ENCODE peak calls at places on chromosomes 3 and 15, in five cellular contexts. W is GM23248, J is sciatic nerve, Q is colonic mucosa, V is Panc1. C is an unnamed sample.

GRCh38 chr3:107441617-107442016 is 64.4 kb downstream of the CCDC54 start:
- DNase-seq in W (peak), J (no peak), Q (no peak), V (no peak), C (no peak)

GRCh38 chr3:23442598-23443383 is 239.7 kb downstream of the UBE2E2 start:
- DNase-seq in W (peak), J (no peak), Q (no peak), V (no peak), C (no peak)

GRCh38 chr3:169629895-169630294 is 33.6 kb downstream of the MECOM start:
- DNase-seq in W (no peak), J (no peak), Q (no peak), V (no peak), C (no peak)

GRCh38 chr3:146469206-146470017 is at the start of gene PLSCR2:
- DNase-seq in W (peak), J (peak), Q (peak), V (no peak), C (peak)

GRCh38 chr3:111737056-111737711 is 121.9 kb upstream of the PHLDB2 start:
- DNase-seq in W (no peak), J (peak), Q (no peak), V (no peak), C (no peak)

GRCh38 chr3:82044918-82045715 is 283.7 kb upstream of the GBE1 start:
- DNase-seq in W (no peak), J (no peak), Q (no peak), V (no peak), C (no peak)

GRCh38 chr3:119470851-119471250 is 2.1 kb downstream of the POGLUT1 start:
- DNase-seq in W (no peak), J (no peak), Q (peak), V (no peak), C (no peak)

GRCh38 chr15:49669288-49669687 is 48.4 kb downstream of the DTWD1 start:
- DNase-seq in W (no peak), J (no peak), Q (no peak), V (no peak), C (no peak)

GRCh38 chr15:40100133-40100946 is 8.3 kb downstream of the BMF start:
- DNase-seq in W (no peak), J (peak), Q (no peak), V (no peak), C (no peak)

GRCh38 chr3:70090322-70090913 is 90.9 kb downstream of the SAMMSON start:
- DNase-seq in W (peak), J (no peak), Q (no peak), V (no peak), C (no peak)

GRCh38 chr3:119184808-119185690 is 11.7 kb downstream of the UPK1B start:
- DNase-seq in W (peak), J (no peak), Q (no peak), V (peak), C (peak)

GRCh38 chr3:167866321-167866720 is 130.8 kb downstream of the SERPINI1 start:
- DNase-seq in W (peak), J (no peak), Q (no peak), V (no peak), C (no peak)

GRCh38 chr3:89262561-89262960 is 155.1 kb downstream of the EPHA3 start:
- DNase-seq in W (no peak), J (peak), Q (no peak), V (no peak), C (no peak)

GRCh38 chr15:91308209-91308608 is 208.2 kb downstream of the SV2B start:
- DNase-seq in W (no peak), J (no peak), Q (no peak), V (no peak), C (no peak)

GRCh38 chr15:73899197-73900128 is 26.1 kb downstream of the TBC1D21 start:
- DNase-seq in W (peak), J (peak), Q (no peak), V (no peak), C (no peak)

GRCh38 chr3:35778201-35778600 is 138.9 kb downstream of the ARPP21 start:
- DNase-seq in W (no peak), J (no peak), Q (no peak), V (no peak), C (no peak)

GRCh38 chr3:40043444-40043755 is 234.0 kb downstream of the MYRIP start:
- DNase-seq in W (peak), J (peak), Q (no peak), V (no peak), C (no peak)

GRCh38 chr15:85763157-85763556 is 31.6 kb downstream of the KLHL25 start:
- DNase-seq in W (no peak), J (no peak), Q (no peak), V (no peak), C (no peak)

GRCh38 chr3:44576661-44577060 is 8.1 kb upstream of the ZNF660 start:
- DNase-seq in W (no peak), J (no peak), Q (no peak), V (no peak), C (no peak)

GRCh38 chr3:117059054-117059989 is 349.7 kb downstream of the TUSC7 start:
- DNase-seq in W (peak), J (no peak), Q (no peak), V (no peak), C (no peak)

GRCh38 chr3:180066598-180066997 is 29.9 kb upstream of the PEX5L start:
- DNase-seq in W (no peak), J (no peak), Q (no peak), V (no peak), C (no peak)

GRCh38 chr3:14788644-14789043 is 30.1 kb upstream of the FGD5 start:
- DNase-seq in W (no peak), J (no peak), Q (no peak), V (no peak), C (no peak)

GRCh38 chr3:143529018-143529478 is 319.2 kb downstream of the SLC9A9 start:
- DNase-seq in W (peak), J (peak), Q (no peak), V (no peak), C (no peak)

GRCh38 chr15:75234191-75234810 is 23.8 kb upstream of the GOLGA6C start:
- DNase-seq in W (no peak), J (no peak), Q (no peak), V (no peak), C (no peak)

GRCh38 chr15:57367556-57367955 is 8.7 kb upstream of the CGNL1 start:
- DNase-seq in W (no peak), J (no peak), Q (no peak), V (no peak), C (no peak)

GRCh38 chr3:129277829-129278271 is 820 bp upstream of the HMCES start:
- DNase-seq in W (peak), J (no peak), Q (peak), V (no peak), C (no peak)

GRCh38 chr3:179541596-179541995 is 21.1 kb upstream of the ACTL6A start:
- DNase-seq in W (no peak), J (no peak), Q (no peak), V (no peak), C (no peak)

GRCh38 chr3:30659270-30660127 is 53.1 kb downstream of the TGFBR2 start:
- DNase-seq in W (peak), J (no peak), Q (no peak), V (peak), C (peak)

GRCh38 chr15:73922186-73923151 is 3.8 kb upstream of the LOXL1 start:
- DNase-seq in W (peak), J (no peak), Q (no peak), V (no peak), C (no peak)

GRCh38 chr3:16801223-16801622 is 83.5 kb upstream of the PLCL2 start:
- DNase-seq in W (no peak), J (no peak), Q (no peak), V (no peak), C (no peak)

GRCh38 chr15:98698792-98699191 is 50.5 kb downstream of the IGF1R start:
- DNase-seq in W (no peak), J (no peak), Q (no peak), V (no peak), C (no peak)

GRCh38 chr3:116777181-116777840 is 67.7 kb downstream of the TUSC7 start:
- DNase-seq in W (peak), J (no peak), Q (no peak), V (no peak), C (no peak)

GRCh38 chr15:63166219-63166618 is 8.9 kb upstream of the RPS27L start:
- DNase-seq in W (peak), J (no peak), Q (no peak), V (no peak), C (no peak)

GRCh38 chr3:173538410-173538809 is 140.9 kb downstream of the NLGN1 start:
- DNase-seq in W (no peak), J (no peak), Q (no peak), V (no peak), C (no peak)

GRCh38 chr3:18740631-18741583 is 315.8 kb upstream of the SATB1 start:
- DNase-seq in W (no peak), J (no peak), Q (peak), V (no peak), C (peak)

GRCh38 chr15:77966540-77967290 is 110.8 kb downstream of the TBC1D2B start:
- DNase-seq in W (peak), J (no peak), Q (peak), V (no peak), C (no peak)

GRCh38 chr3:126394179-126394976 is at the start of gene CFAP100:
- DNase-seq in W (peak), J (peak), Q (no peak), V (no peak), C (peak)